ENCODE peak calls at places on chromosomes 3 and 15, in ten cellular contexts. N is CD8-positive, alpha-beta memory T cell; C is NCI-H345; T is left ventricle myocardium inferior; B is pancreas; A is iris pigment epithelial cell; G is AG04450; X is putamen; O is naive thymus-derived CD8-positive, alpha-beta T cell; P is stimulated activated CD8-positive, alpha-beta memory T cell treated with anti-CD3 and anti-CD28 coated beads, Interleukin-2, amount 100 ng/mL, for 1 hour. Z is an unnamed sample.

GRCh38 chr3:156341324-156341723 is 213.6 kb downstream of the SSR3 start:
- DNase-seq in N (no peak), C (no peak), T (no peak), B (no peak), A (no peak), G (no peak), X (no peak), O (no peak), P (no peak), Z (no peak)

GRCh38 chr3:101216710-101217457 is 103.5 kb downstream of the IMPG2 start:
- DNase-seq in N (no peak), C (no peak), T (peak), B (no peak), A (peak), G (no peak), X (no peak), O (no peak), P (no peak), Z (no peak)

GRCh38 chr3:100463646-100464155 is 28.7 kb upstream of the TMEM45A start:
- DNase-seq in N (no peak), C (no peak), T (no peak), B (no peak), A (no peak), G (no peak), X (peak), O (no peak), P (no peak), Z (no peak)

GRCh38 chr3:128415110-128415772 is 51.4 kb downstream of the DNAJB8 start:
- DNase-seq in N (no peak), C (no peak), T (no peak), B (peak), A (no peak), G (no peak), X (no peak), O (no peak), P (no peak), Z (no peak)

GRCh38 chr3:126527455-126528211 is 3.7 kb downstream of the CHST13 start:
- DNase-seq in N (no peak), C (no peak), T (no peak), B (no peak), A (no peak), G (no peak), X (no peak), O (no peak), P (no peak), Z (no peak)

GRCh38 chr3:61268659-61269058 is 17.4 kb upstream of the FHIT start:
- DNase-seq in N (no peak), C (no peak), T (no peak), B (no peak), A (no peak), G (no peak), X (no peak), O (no peak), P (no peak), Z (no peak)

GRCh38 chr3:48594431-48595049 is 589 bp downstream of the COL7A1 start:
- DNase-seq in N (no peak), C (no peak), T (no peak), B (no peak), A (no peak), G (no peak), X (no peak), O (no peak), P (no peak), Z (no peak)

GRCh38 chr15:83207622-83208356 is at the start of gene HDGFL3:
- DNase-seq in N (no peak), C (peak), T (peak), B (peak), A (peak), G (no peak), X (peak), O (peak), P (no peak), Z (peak)

GRCh38 chr3:47485812-47486211 is 10.1 kb upstream of the SCAP start:
- DNase-seq in N (no peak), C (no peak), T (no peak), B (no peak), A (peak), G (peak), X (no peak), O (no peak), P (no peak), Z (no peak)

GRCh38 chr3:43009547-43009946 is 30.4 kb downstream of the GASK1A start:
- DNase-seq in N (no peak), C (no peak), T (no peak), B (no peak), A (no peak), G (no peak), X (no peak), O (no peak), P (no peak), Z (no peak)

GRCh38 chr15:30953731-30954378 is 37.6 kb downstream of the MTMR10 start:
- DNase-seq in N (no peak), C (no peak), T (peak), B (no peak), A (peak), G (peak), X (no peak), O (no peak), P (no peak), Z (no peak)

GRCh38 chr3:123081718-123082369 is 15.0 kb downstream of the PDIA5 start:
- DNase-seq in N (no peak), C (peak), T (no peak), B (no peak), A (no peak), G (no peak), X (no peak), O (no peak), P (no peak), Z (peak)

GRCh38 chr3:52525666-52526065 is 8.0 kb downstream of the NT5DC2 start:
- DNase-seq in N (no peak), C (no peak), T (no peak), B (no peak), A (no peak), G (no peak), X (no peak), O (no peak), P (no peak), Z (no peak)

GRCh38 chr3:109059289-109059688 is 58.6 kb downstream of the MORC1 start:
- DNase-seq in N (no peak), C (no peak), T (no peak), B (no peak), A (no peak), G (no peak), X (no peak), O (no peak), P (no peak), Z (no peak)

GRCh38 chr3:178202199-178202598 is 334.0 kb upstream of the KCNMB2 start:
- DNase-seq in N (no peak), C (no peak), T (no peak), B (no peak), A (no peak), G (no peak), X (no peak), O (no peak), P (no peak), Z (no peak)

GRCh38 chr15:90412356-90413194 is 24.5 kb downstream of the IQGAP1 start:
- DNase-seq in N (no peak), C (peak), T (no peak), B (no peak), A (peak), G (no peak), X (no peak), O (no peak), P (no peak), Z (no peak)

GRCh38 chr3:101340591-101340990 is 20.2 kb upstream of the IMPG2 start:
- DNase-seq in N (no peak), C (no peak), T (no peak), B (no peak), A (no peak), G (no peak), X (no peak), O (no peak), P (no peak), Z (no peak)

Z was measured in testis.